ENCODE peak calls at places on chromosomes 4 and X, in six cellular contexts. D is retina, I is D341Med, U is neuronal stem cell, S is mesothelial cell of epicardium, C is iPS-NIHi11. R is an unnamed sample.

GRCh38 chr4:14877246-14878220 is 124.7 kb upstream of the CPEB2 start:
- DNase-seq in D (no peak), I (peak), U (no peak), S (no peak), C (no peak), R (peak)

GRCh38 chr4:7675612-7676320 is 241.0 kb upstream of the PSAPL1 start:
- DNase-seq in D (no peak), I (no peak), U (no peak), S (no peak), C (no peak), R (no peak)

GRCh38 chr4:183571350-183572076 is 66.7 kb downstream of the ING2 start:
- DNase-seq in D (peak), I (no peak), U (no peak), S (no peak), C (peak), R (no peak)

GRCh38 chr4:3415471-3416141 is 26.2 kb upstream of the HGFAC start:
- DNase-seq in D (no peak), I (no peak), U (no peak), S (no peak), C (peak), R (peak)

GRCh38 chr4:22607382-22607781 is 85.4 kb upstream of the GBA3 start:
- DNase-seq in D (no peak), I (peak), U (peak), S (no peak), C (peak), R (peak)

GRCh38 chrX:100625985-100626491 is 10.6 kb downstream of the TSPAN6 start:
- DNase-seq in D (no peak), I (no peak), U (no peak), S (no peak), C (no peak), R (no peak)

GRCh38 chrX:69031971-69032391 is 133.3 kb downstream of the PJA1 start:
- DNase-seq in D (no peak), I (no peak), U (no peak), S (no peak), C (no peak), R (no peak)

GRCh38 chr4:98468744-98469143 is 189.7 kb downstream of the TSPAN5 start:
- DNase-seq in D (peak), I (no peak), U (no peak), S (no peak), C (peak), R (no peak)

GRCh38 chrX:99795495-99795894 is 614.6 kb downstream of the PCDH19 start:
- DNase-seq in D (no peak), I (no peak), U (no peak), S (no peak), C (no peak), R (no peak)

GRCh38 chr4:47104986-47105385 is 73.6 kb downstream of the GABRB1 start:
- DNase-seq in D (no peak), I (no peak), U (no peak), S (no peak), C (no peak), R (no peak)

GRCh38 chr4:163544407-163545038 is 50.0 kb downstream of the TMA16 start:
- DNase-seq in D (peak), I (peak), U (peak), S (peak), C (peak), R (peak)

GRCh38 chrX:15468036-15468435 is 25.1 kb downstream of the PIR start:
- DNase-seq in D (peak), I (peak), U (no peak), S (no peak), C (no peak), R (no peak)

GRCh38 chrX:45697591-45697990 is 496.9 kb upstream of the DIPK2B start:
- DNase-seq in D (no peak), I (no peak), U (no peak), S (no peak), C (no peak), R (no peak)